ENCODE peak calls at places on chromosomes 12 and 14, in four cellular contexts. U, B, P and T are unnamed samples.

GRCh38 chr12:119318811-119319210 is 15.7 kb upstream of the CCDC60 start:
- DNase-seq in U (no peak), B (no peak), P (no peak), T (no peak)

GRCh38 chr14:99378782-99379214 is 101.9 kb downstream of the SETD3 start:
- DNase-seq in U (no peak), B (no peak), P (no peak), T (peak)

GRCh38 chr12:92898755-92899154 is 30.3 kb downstream of the EEA1 start:
- DNase-seq in U (peak), B (no peak), P (no peak), T (no peak)

GRCh38 chr12:132886529-132887477 is 602 bp downstream of the CHFR start:
- DNase-seq in U (no peak), B (no peak), P (no peak), T (peak)

GRCh38 chr12:114691810-114692557 is 8.0 kb upstream of the TBX3 start:
- DNase-seq in U (no peak), B (no peak), P (no peak), T (no peak)

GRCh38 chr14:96627811-96628775 is 125.9 kb downstream of the PAPOLA start:
- DNase-seq in U (no peak), B (no peak), P (no peak), T (no peak)

GRCh38 chr12:117188961-117189724 is 1.1 kb downstream of the FBXO21 start:
- DNase-seq in U (peak), B (peak), P (no peak), T (no peak)

GRCh38 chr12:13505636-13506035 is 309.1 kb downstream of the EMP1 start:
- DNase-seq in U (no peak), B (no peak), P (no peak), T (no peak)

GRCh38 chr14:103002578-103003350 is 54.6 kb downstream of the CDC42BPB start:
- DNase-seq in U (no peak), B (no peak), P (no peak), T (no peak)

GRCh38 chr12:71371132-71371531 is 68.5 kb upstream of the LGR5 start:
- DNase-seq in U (no peak), B (no peak), P (no peak), T (peak)

GRCh38 chr12:52632656-52633055 is 14.3 kb upstream of the KRT73 start:
- DNase-seq in U (no peak), B (no peak), P (no peak), T (no peak)

GRCh38 chr12:2453807-2454177 is 341.0 kb upstream of the FKBP4 start:
- DNase-seq in U (no peak), B (no peak), P (no peak), T (no peak)

GRCh38 chr14:71143391-71144290 is 236.4 kb downstream of the PCNX1 start:
- DNase-seq in U (peak), B (no peak), P (no peak), T (peak)

GRCh38 chr14:45065951-45066350 is 18.0 kb upstream of the PRPF39 start:
- DNase-seq in U (no peak), B (no peak), P (no peak), T (no peak)

GRCh38 chr12:54033980-54034783 is 1.3 kb downstream of the HOXC5 start:
- DNase-seq in U (no peak), B (no peak), P (no peak), T (no peak)

GRCh38 chr12:108633534-108634224 is at the start of gene SELPLG:
- DNase-seq in U (no peak), B (no peak), P (no peak), T (no peak)

GRCh38 chr12:109871678-109872314 is 8.5 kb downstream of the GLTP start:
- DNase-seq in U (no peak), B (no peak), P (no peak), T (no peak)

GRCh38 chr14:64598404-64598803 is 48.6 kb downstream of the PPP1R36 start:
- DNase-seq in U (no peak), B (no peak), P (no peak), T (no peak)

GRCh38 chr12:103560604-103561101 is 26.4 kb upstream of the STAB2 start:
- DNase-seq in U (peak), B (no peak), P (peak), T (peak)

GRCh38 chr12:51863921-51864700 is 15.6 kb upstream of the FIGNL2 start:
- DNase-seq in U (no peak), B (no peak), P (no peak), T (peak)

GRCh38 chr12:105067511-105068031 is 16.7 kb downstream of the ALDH1L2 start:
- DNase-seq in U (no peak), B (peak), P (no peak), T (no peak)

GRCh38 chr14:74426202-74426582 is at the start of gene SYNDIG1L:
- DNase-seq in U (no peak), B (no peak), P (no peak), T (no peak)

GRCh38 chr12:48717252-48717695 is 767 bp upstream of the CCNT1 start:
- DNase-seq in U (no peak), B (no peak), P (no peak), T (peak)

GRCh38 chr12:65300679-65301349 is 22.3 kb downstream of the MSRB3 start:
- DNase-seq in U (peak), B (no peak), P (no peak), T (peak)

GRCh38 chr12:73384592-73384991 is 1112.4 kb downstream of the TRHDE start:
- DNase-seq in U (no peak), B (no peak), P (no peak), T (peak)

GRCh38 chr12:617304-617915 is 45.8 kb downstream of the NINJ2 start:
- DNase-seq in U (no peak), B (no peak), P (no peak), T (no peak)

GRCh38 chr12:30329281-30329680 is 366.4 kb downstream of the IPO8 start:
- DNase-seq in U (no peak), B (no peak), P (no peak), T (no peak)

GRCh38 chr12:117587646-117588287 is 226.3 kb upstream of the NOS1 start:
- DNase-seq in U (no peak), B (peak), P (no peak), T (peak)

GRCh38 chr14:101101456-101102056 is 198.0 kb upstream of the RTL1 start:
- DNase-seq in U (no peak), B (no peak), P (no peak), T (no peak)

GRCh38 chr14:56131004-56131864 is 13.0 kb downstream of the PELI2 start:
- DNase-seq in U (no peak), B (peak), P (no peak), T (peak)

GRCh38 chr12:20369164-20370000 is 1.0 kb downstream of the PDE3A start:
- DNase-seq in U (no peak), B (no peak), P (no peak), T (peak)

GRCh38 chr12:113933201-113933786 is 32.8 kb downstream of the RBM19 start:
- DNase-seq in U (no peak), B (no peak), P (peak), T (no peak)

GRCh38 chr12:86496595-86496994 is 240.4 kb upstream of the MGAT4C start:
- DNase-seq in U (no peak), B (no peak), P (no peak), T (no peak)

GRCh38 chr12:21502164-21502496 is 541 bp downstream of the GOLT1B start:
- DNase-seq in U (peak), B (no peak), P (no peak), T (peak)

GRCh38 chr12:75666126-75666979 is 154.9 kb upstream of the KRR1 start:
- DNase-seq in U (peak), B (no peak), P (no peak), T (peak)

GRCh38 chr12:123973552-123974341 is 732 bp downstream of the ZNF664 start:
- DNase-seq in U (no peak), B (no peak), P (no peak), T (peak)

GRCh38 chr12:78088391-78088832 is 257.7 kb downstream of the NAV3 start:
- DNase-seq in U (no peak), B (no peak), P (no peak), T (peak)

GRCh38 chr14:91175296-91175695 is 61.4 kb downstream of the DGLUCY start:
- DNase-seq in U (no peak), B (no peak), P (no peak), T (no peak)

GRCh38 chr12:122894173-122895121 is 1.5 kb downstream of the VPS37B start:
- DNase-seq in U (no peak), B (no peak), P (no peak), T (no peak)